ENCODE peak calls at places on chromosome 17, in seven cellular contexts. Z, V, B, H, R, C and D are unnamed samples.

GRCh38 chr17:61412860-61413653 is 13.4 kb downstream of the TBX2 start:
- DNase-seq in Z (no peak), V (no peak), B (no peak), H (no peak), R (no peak), C (no peak), D (no peak)

GRCh38 chr17:75661531-75661930 is 5.4 kb downstream of the RECQL5 start:
- DNase-seq in Z (no peak), V (no peak), B (no peak), H (no peak), R (no peak), C (no peak), D (no peak)

GRCh38 chr17:29149431-29150064 is 30.6 kb downstream of the MYO18A start:
- DNase-seq in Z (peak; percentile 87), V (peak; percentile 63), B (no peak), H (no peak), R (no peak), C (no peak), D (no peak)

GRCh38 chr17:33968350-33969044 is 286.6 kb upstream of the CCL2 start:
- DNase-seq in Z (no peak), V (no peak), B (no peak), H (no peak), R (no peak), C (no peak), D (no peak)

GRCh38 chr17:63545302-63545928 is 4.9 kb upstream of the DCAF7 start:
- DNase-seq in Z (no peak), V (no peak), B (no peak), H (no peak), R (no peak), C (no peak), D (no peak)

GRCh38 chr17:36890398-36891190 is 46.7 kb upstream of the LHX1 start:
- DNase-seq in Z (no peak), V (no peak), B (no peak), H (no peak), R (no peak), C (no peak), D (no peak)

GRCh38 chr17:63954402-63955063 is 18.2 kb downstream of the SCN4A start:
- DNase-seq in Z (no peak), V (no peak), B (no peak), H (no peak), R (no peak), C (no peak), D (no peak)

GRCh38 chr17:40541060-40541872 is 24.0 kb downstream of the CCR7 start:
- DNase-seq in Z (no peak), V (no peak), B (no peak), H (no peak), R (no peak), C (no peak), D (peak; percentile 80)

GRCh38 chr17:31394544-31394943 is 3.1 kb downstream of the RAB11FIP4 start:
- DNase-seq in Z (no peak), V (peak; percentile 78), B (peak; percentile 53), H (peak; percentile 64), R (no peak), C (no peak), D (no peak)

GRCh38 chr17:29862127-29862526 is 67.9 kb downstream of the SSH2 start:
- DNase-seq in Z (no peak), V (no peak), B (no peak), H (no peak), R (no peak), C (no peak), D (no peak)

GRCh38 chr17:77914440-77915254 is 43.9 kb upstream of the TNRC6C start:
- DNase-seq in Z (no peak), V (no peak), B (no peak), H (no peak), R (no peak), C (no peak), D (no peak)

GRCh38 chr17:74031314-74032080 is 172.0 kb upstream of the RPL38 start:
- DNase-seq in Z (no peak), V (no peak), B (no peak), H (no peak), R (no peak), C (no peak), D (no peak)

GRCh38 chr17:81961087-81961514 is at the start of gene NOTUM:
- DNase-seq in Z (no peak), V (no peak), B (no peak), H (no peak), R (no peak), C (no peak), D (no peak)

GRCh38 chr17:41352597-41353366 is 2.2 kb upstream of the KRT33A start:
- DNase-seq in Z (peak; percentile 48), V (no peak), B (no peak), H (no peak), R (no peak), C (no peak), D (no peak)

GRCh38 chr17:38427160-38427949 is 909 bp upstream of the ARHGAP23 start:
- DNase-seq in Z (no peak), V (no peak), B (no peak), H (no peak), R (no peak), C (no peak), D (no peak)

GRCh38 chr17:38428150-38428642 is at the start of gene ARHGAP23:
- DNase-seq in Z (peak; percentile 24), V (peak; percentile 83), B (peak; percentile 64), H (peak; percentile 80), R (no peak), C (no peak), D (peak; percentile 38)

GRCh38 chr17:38425744-38426143 is 2.5 kb upstream of the ARHGAP23 start:
- DNase-seq in Z (no peak), V (no peak), B (no peak), H (no peak), R (no peak), C (no peak), D (no peak)

GRCh38 chr17:38425048-38425447 is 3.2 kb upstream of the ARHGAP23 start:
- DNase-seq in Z (no peak), V (no peak), B (no peak), H (no peak), R (no peak), C (no peak), D (no peak)

GRCh38 chr17:38426441-38426840 is 1.8 kb upstream of the ARHGAP23 start:
- DNase-seq in Z (no peak), V (no peak), B (no peak), H (no peak), R (no peak), C (no peak), D (no peak)
- H3K27ac ChIP-seq in Z (no peak overlapping the region), V (peak overlapping the region; percentile 4), B (peak overlapping the region; percentile 88), H (no peak overlapping the region), R (peak overlapping the region; percentile 85), C (no peak overlapping the region), D (no peak overlapping the region)

DNA sequence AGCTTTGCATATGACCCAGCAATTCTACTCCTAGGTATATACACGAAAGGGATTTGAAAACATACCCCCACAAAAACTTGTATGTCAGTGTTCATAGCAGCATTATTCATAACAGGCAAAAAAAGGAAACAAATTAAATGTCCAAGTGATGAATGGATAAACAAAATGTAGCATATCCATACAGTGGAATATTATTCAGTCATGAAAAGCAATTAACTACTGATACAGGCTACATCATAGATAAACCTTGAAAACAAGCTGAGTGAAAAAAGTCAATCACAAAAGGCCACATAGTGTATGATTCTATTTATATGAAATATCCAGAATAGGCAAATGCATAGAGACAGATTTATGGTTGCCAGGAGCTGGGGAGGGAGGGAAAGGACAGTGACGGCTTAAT is 676 bp downstream of the EME1 start:
- DNase-seq in Z (no peak), V (no peak), B (no peak), H (no peak), R (no peak), C (no peak), D (no peak)
- H3K4me3 ChIP-seq in Z (peak overlapping the region; percentile 92), V (no peak overlapping the region), B (no peak overlapping the region), H (no peak overlapping the region), R (no peak overlapping the region), C (no peak overlapping the region), D (no peak overlapping the region)

DNA sequence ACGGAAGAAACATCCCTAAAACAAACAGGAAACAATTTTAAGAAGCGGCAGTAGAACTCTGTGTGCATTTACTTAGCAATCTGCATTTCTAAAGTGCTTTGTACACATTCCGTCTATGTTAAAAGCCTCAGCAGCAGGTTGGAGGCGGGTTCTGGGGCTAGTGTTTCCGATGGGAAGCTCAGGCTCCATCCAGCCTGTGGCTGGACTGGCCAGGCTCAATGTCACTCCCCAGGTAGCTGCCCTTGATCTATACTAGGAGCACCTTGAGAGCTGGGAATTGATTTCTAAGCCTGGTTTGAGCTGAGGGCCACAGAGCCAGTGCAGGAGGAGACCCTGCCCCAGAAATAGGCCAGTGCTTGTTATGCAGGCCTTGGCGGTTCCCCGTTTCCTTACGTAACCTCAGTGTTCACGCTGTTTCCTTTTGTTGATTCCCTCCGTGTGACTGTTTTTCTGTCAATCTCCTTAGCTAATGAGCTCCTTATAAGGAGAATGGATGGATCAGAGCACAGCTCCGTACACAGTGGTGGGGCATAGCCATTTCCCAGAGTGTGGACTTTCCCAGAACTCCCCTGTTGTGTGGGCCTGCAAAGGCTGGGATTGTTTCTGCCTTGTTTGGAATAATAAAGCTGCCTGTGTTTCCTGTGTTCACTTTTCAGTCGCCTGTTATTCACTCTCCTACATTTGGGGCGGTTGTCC is 21.4 kb downstream of the ADORA2B start:
- DNase-seq in Z (no peak), V (no peak), B (peak; percentile 72), H (no peak), R (no peak), C (no peak), D (no peak)
- H3K27ac ChIP-seq in Z (peak overlapping the region; percentile 13), V (no peak overlapping the region), B (peak overlapping the region; percentile 63), H (no peak overlapping the region), R (peak overlapping the region; percentile 72), C (no peak overlapping the region), D (no peak overlapping the region)

GRCh38 chr17:9002610-9003354 is 18.5 kb upstream of the NTN1 start:
- DNase-seq in Z (peak; percentile 28), V (peak; percentile 59), B (no peak), H (peak; percentile 32), R (no peak), C (no peak), D (no peak)
- H3K4me3 ChIP-seq in Z (no peak overlapping the region), V (peak overlapping the region; percentile 66), B (peak overlapping the region; percentile 55), H (peak overlapping the region; percentile 45), R (peak overlapping the region; percentile 46), C (peak overlapping the region; percentile 35), D (peak overlapping the region; percentile 37)